ENCODE peak calls at places on chromosome 12, in five cellular contexts. S is fibroblast of pulmonary artery, K is adrenal gland, B is prostate gland, C is left ventricle myocardium inferior. Y is an unnamed sample.

GRCh38 chr12:131074221-131075083 is 120.7 kb downstream of the ADGRD1 start:
- DNase-seq in S (no peak), K (peak), C (peak), B (no peak), Y (peak)

GRCh38 chr12:81644503-81644902 is 114.6 kb downstream of the PPFIA2 start:
- DNase-seq in S (peak), C (no peak), B (no peak), K (no peak), Y (peak)

GRCh38 chr12:94172031-94172430 is 23.7 kb downstream of the PLXNC1 start:
- DNase-seq in C (no peak), S (peak), K (no peak), B (no peak), Y (peak)

GRCh38 chr12:77814361-77814760 is 16.3 kb upstream of the NAV3 start:
- DNase-seq in K (no peak), S (no peak), B (no peak), C (no peak), Y (no peak)

GRCh38 chr12:117439531-117440001 is 78.1 kb upstream of the NOS1 start:
- DNase-seq in C (peak), B (no peak), S (no peak), K (no peak), Y (no peak)

GRCh38 chr12:85708775-85709174 is 127.4 kb downstream of the RASSF9 start:
- DNase-seq in S (no peak), C (no peak), K (no peak), B (no peak), Y (no peak)

GRCh38 chr12:128966411-128966810 is 113.1 kb downstream of the GLT1D1 start:
- DNase-seq in C (no peak), B (no peak), K (no peak), S (no peak), Y (no peak)

GRCh38 chr12:105474672-105475071 is 144.2 kb downstream of the C12orf75 start:
- DNase-seq in C (no peak), K (no peak), B (no peak), S (no peak), Y (peak)

GRCh38 chr12:42790761-42791151 is 201.2 kb upstream of the PRICKLE1 start:
- DNase-seq in K (peak), B (no peak), C (no peak), S (peak), Y (peak)

GRCh38 chr12:84435682-84436081 is 476.9 kb downstream of the SLC6A15 start:
- DNase-seq in S (no peak), C (no peak), B (no peak), K (no peak), Y (no peak)

GRCh38 chr12:55728932-55729591 is at the start of gene CD63:
- DNase-seq in K (peak), C (peak), S (peak), B (peak), Y (peak)

GRCh38 chr12:108320503-108321293 is 18.4 kb downstream of the CMKLR1 start:
- DNase-seq in K (no peak), B (no peak), S (no peak), C (no peak), Y (no peak)

GRCh38 chr12:105445261-105446015 is 114.9 kb downstream of the C12orf75 start:
- DNase-seq in B (no peak), K (no peak), S (peak), C (no peak), Y (no peak)

GRCh38 chr12:113056381-113056630 is 224 bp upstream of the DTX1 start:
- DNase-seq in S (no peak), B (no peak), K (no peak), C (no peak), Y (no peak)

GRCh38 chr12:89927226-89927698 is 218.6 kb upstream of the ATP2B1 start:
- DNase-seq in B (no peak), K (no peak), S (no peak), C (no peak), Y (no peak)

GRCh38 chr12:39033789-39034188 is 128.4 kb upstream of the CPNE8 start:
- DNase-seq in B (no peak), K (no peak), C (no peak), S (no peak), Y (no peak)

GRCh38 chr12:63420206-63420644 is 248.1 kb downstream of the DPY19L2 start:
- DNase-seq in B (peak), S (peak), C (peak), K (peak), Y (peak)

GRCh38 chr12:94282675-94283074 is 134.3 kb downstream of the PLXNC1 start:
- DNase-seq in S (peak), C (no peak), B (no peak), K (no peak), Y (no peak)

GRCh38 chr12:1115471-1116242 is 124.6 kb downstream of the ERC1 start:
- DNase-seq in S (peak), K (no peak), B (no peak), C (no peak), Y (peak)

GRCh38 chr12:65520658-65521057 is 242.2 kb downstream of the MSRB3 start:
- DNase-seq in C (no peak), B (no peak), K (no peak), S (no peak), Y (no peak)

GRCh38 chr12:62720661-62721330 is 214.2 kb downstream of the PPM1H start:
- DNase-seq in B (no peak), C (no peak), S (peak), K (no peak), Y (no peak)

GRCh38 chr12:82855872-82856271 is 169.2 kb downstream of the TMTC2 start:
- DNase-seq in C (no peak), S (no peak), K (no peak), B (no peak), Y (no peak)

GRCh38 chr12:64057706-64058105 is 164.4 kb downstream of the KICS2 start:
- DNase-seq in C (no peak), K (no peak), S (no peak), B (no peak), Y (no peak)

GRCh38 chr12:12224240-12224940 is 42.5 kb downstream of the LRP6 start:
- DNase-seq in C (no peak), B (no peak), S (peak), K (no peak), Y (peak)

GRCh38 chr12:102950107-102950949 is 7.1 kb upstream of the ASCL1 start:
- DNase-seq in C (no peak), K (peak), S (no peak), B (no peak), Y (no peak)

GRCh38 chr12:28443337-28443736 is 253.1 kb downstream of the CCDC91 start:
- DNase-seq in B (no peak), S (no peak), K (no peak), C (no peak), Y (no peak)

GRCh38 chr12:107593713-107594381 is 91.8 kb upstream of the PWP1 start:
- DNase-seq in C (no peak), B (no peak), S (no peak), K (no peak), Y (peak)

GRCh38 chr12:98592825-98593322 is 612 bp upstream of the SLC25A3 start:
- DNase-seq in K (no peak), S (no peak), B (no peak), C (no peak), Y (peak)

GRCh38 chr12:56162468-56163290 is 4.5 kb downstream of the MYL6 start:
- DNase-seq in B (no peak), C (no peak), K (no peak), S (peak), Y (no peak)

GRCh38 chr12:66683822-66684221 is 4.9 kb upstream of the GRIP1 start:
- DNase-seq in C (no peak), B (no peak), K (no peak), S (no peak), Y (no peak)

GRCh38 chr12:54390668-54391551 is 6.4 kb upstream of the ZNF385A start:
- DNase-seq in B (peak), C (peak), S (no peak), K (no peak), Y (no peak)
- TF ChIP-seq CTCF in B (no peak), C (no peak), S (no peak), K (no peak), Y (no peak)

GRCh38 chr12:122392411-122392810 is 30.1 kb downstream of the CLIP1 start:
- DNase-seq in K (no peak), B (no peak), C (no peak), S (no peak), Y (no peak)
- H3K4me3 ChIP-seq in K (no peak), B (no peak), C (no peak), S (no peak), Y (no peak)

DNA sequence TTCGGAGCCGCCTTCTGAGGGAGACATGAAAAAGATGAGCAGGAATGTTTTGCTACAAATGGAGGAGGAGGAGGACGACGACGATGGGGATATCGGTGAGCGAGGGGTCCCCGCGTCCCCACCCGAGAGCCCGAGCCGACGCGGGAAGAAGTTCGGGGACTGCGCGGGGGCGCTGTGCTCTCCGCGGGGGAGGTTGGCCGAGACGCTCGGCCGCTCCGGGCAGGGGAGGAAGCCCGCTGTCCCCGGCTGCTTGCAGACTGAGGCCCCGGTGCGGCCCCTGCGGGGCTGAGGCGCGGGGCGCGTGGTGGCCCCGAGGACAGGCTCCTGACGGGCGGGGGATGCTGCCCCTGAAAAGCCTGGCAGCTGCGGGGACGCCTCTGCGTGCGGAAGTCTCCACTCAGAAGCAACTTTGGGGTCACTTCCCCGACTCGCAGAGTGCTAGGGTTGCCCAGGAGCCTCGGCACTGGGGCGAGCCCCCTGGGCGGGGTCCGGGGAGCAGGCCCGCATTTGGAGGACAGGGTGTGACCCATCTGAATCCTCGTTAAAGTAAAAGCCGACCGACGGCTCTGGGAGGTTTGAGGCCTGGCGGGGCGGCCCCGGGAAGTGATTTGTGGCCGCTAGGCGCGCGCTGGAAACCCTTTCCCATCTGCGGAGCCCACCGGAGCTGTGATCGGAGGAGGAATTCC is 545 bp downstream of the ANO6 start:
- DNase-seq in S (peak), B (peak), K (peak), C (peak), Y (peak)
- TF ChIP-seq CTCF in S (peak), B (no peak), K (peak), C (peak), Y (peak)

DNA sequence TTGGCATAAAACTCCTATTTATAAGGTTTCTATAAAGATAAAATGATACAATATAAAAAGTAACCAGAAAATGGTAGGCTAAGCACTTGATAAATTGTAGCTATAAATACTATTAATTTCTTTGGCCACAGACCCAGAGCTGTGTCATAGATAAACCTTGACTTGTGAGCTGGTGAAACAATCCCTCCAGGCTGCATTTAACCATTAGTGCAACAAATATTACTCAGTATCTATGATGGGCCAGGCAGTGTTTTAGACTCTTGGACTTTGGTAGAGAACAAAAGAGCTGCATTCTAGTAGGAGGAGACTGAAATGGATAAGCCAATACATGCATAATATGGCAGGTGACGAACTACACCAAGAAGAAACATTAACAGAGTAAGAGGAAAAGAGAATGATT is 178.1 kb downstream of the BTG1 start:
- DNase-seq in K (no peak), S (no peak), C (no peak), B (no peak), Y (no peak)
- H3K4me3 ChIP-seq in K (no peak), S (no peak), C (no peak), B (no peak), Y (no peak)

GRCh38 chr12:6367065-6367968 is 8.0 kb downstream of the SCNN1A start:
- DNase-seq in S (peak), B (no peak), C (no peak), K (no peak), Y (peak)
- TF ChIP-seq CTCF in S (peak), B (no peak), C (peak), K (no peak), Y (peak)

Y was measured in fibroblast of mammary gland.